ENCODE peak calls at places on chromosomes 5 and 9, in seven cellular contexts. T is fibroblast of mammary gland; O is cardiac septum; D is activated effector memory CD4-positive, alpha-beta T cell treated with Interleukin-2 at 50 U/mL for 16 hours; I is Karpas-422; W is pancreas; E is OCI-M1. A is an unnamed sample.

GRCh38 chr9:8235489-8235888 is 435.9 kb upstream of the DMAC1 start:
- DNase-seq in T (no peak), O (no peak), D (no peak), I (no peak), W (no peak), E (no peak), A (no peak)

GRCh38 chr9:18216376-18216775 is 257.6 kb upstream of the ADAMTSL1 start:
- DNase-seq in T (no peak), O (no peak), D (no peak), I (no peak), W (no peak), E (no peak), A (no peak)

GRCh38 chr9:109451311-109452025 is 46.6 kb downstream of the PTPN3 start:
- DNase-seq in T (no peak), O (no peak), D (no peak), I (no peak), W (no peak), E (peak), A (no peak)

GRCh38 chr5:146995878-146996277 is 117.3 kb upstream of the PPP2R2B start:
- DNase-seq in T (no peak), O (no peak), D (no peak), I (no peak), W (no peak), E (no peak), A (no peak)

GRCh38 chr5:78509884-78510769 is 138.4 kb downstream of the LHFPL2 start:
- DNase-seq in T (no peak), O (peak), D (peak), I (peak), W (peak), E (peak), A (no peak)

GRCh38 chr5:124872615-124873014 is 126.2 kb upstream of the ZNF608 start:
- DNase-seq in T (no peak), O (no peak), D (no peak), I (no peak), W (no peak), E (no peak), A (no peak)

GRCh38 chr5:59793000-59793399 is 100.5 kb downstream of the PDE4D start:
- DNase-seq in T (peak), O (no peak), D (no peak), I (no peak), W (no peak), E (no peak), A (no peak)

GRCh38 chr9:108468364-108468763 is 387.4 kb downstream of the ACTL7B start:
- DNase-seq in T (peak), O (no peak), D (no peak), I (peak), W (no peak), E (peak), A (no peak)

GRCh38 chr9:124749811-124750210 is 21.3 kb downstream of the NR6A1 start:
- DNase-seq in T (no peak), O (no peak), D (no peak), I (no peak), W (no peak), E (no peak), A (no peak)

GRCh38 chr9:682633-683508 is 158.6 kb upstream of the DMRT1 start:
- DNase-seq in T (peak), O (no peak), D (no peak), I (no peak), W (peak), E (no peak), A (no peak)

GRCh38 chr5:130992095-130992494 is 173.0 kb downstream of the HINT1 start:
- DNase-seq in T (peak), O (no peak), D (no peak), I (no peak), W (no peak), E (no peak), A (no peak)

GRCh38 chr9:87469833-87470465 is 27.7 kb upstream of the DAPK1 start:
- DNase-seq in T (no peak), O (no peak), D (no peak), I (no peak), W (no peak), E (peak), A (no peak)

GRCh38 chr5:45454114-45454513 is 242.1 kb downstream of the HCN1 start:
- DNase-seq in T (peak), O (no peak), D (no peak), I (peak), W (no peak), E (peak), A (no peak)

GRCh38 chr9:76311576-76311975 is 82.7 kb downstream of the RFK start:
- DNase-seq in T (no peak), O (no peak), D (no peak), I (no peak), W (no peak), E (no peak), A (no peak)

GRCh38 chr5:98938459-98938858 is 9.7 kb upstream of the CHD1 start:
- DNase-seq in T (peak), O (no peak), D (no peak), I (no peak), W (no peak), E (no peak), A (no peak)

GRCh38 chr9:92196909-92197308 is 81.7 kb upstream of the SPTLC1 start:
- DNase-seq in T (peak), O (no peak), D (no peak), I (no peak), W (no peak), E (no peak), A (no peak)

GRCh38 chr5:74943905-74944304 is 77.7 kb upstream of the FAM169A start:
- DNase-seq in T (no peak), O (no peak), D (no peak), I (peak), W (no peak), E (no peak), A (no peak)

GRCh38 chr5:78472469-78473106 is 112.2 kb downstream of the SCAMP1 start:
- DNase-seq in T (peak), O (no peak), D (no peak), I (peak), W (no peak), E (peak), A (no peak)

GRCh38 chr5:42951847-42952411 is 88.2 kb downstream of the ANXA2R start:
- DNase-seq in T (peak), O (no peak), D (peak), I (peak), W (no peak), E (peak), A (peak)

GRCh38 chr5:72656756-72657513 is 149.7 kb upstream of the ZNF366 start:
- DNase-seq in T (no peak), O (no peak), D (no peak), I (peak), W (no peak), E (no peak), A (no peak)

GRCh38 chr5:59390074-59390659 is 503.4 kb downstream of the PDE4D start:
- DNase-seq in T (peak), O (no peak), D (no peak), I (peak), W (no peak), E (peak), A (no peak)

GRCh38 chr9:2837915-2838314 is 6.0 kb downstream of the PUM3 start:
- DNase-seq in T (peak), O (no peak), D (no peak), I (peak), W (no peak), E (peak), A (no peak)

GRCh38 chr9:112278152-112278551 is 55.3 kb downstream of the PTBP3 start:
- DNase-seq in T (no peak), O (no peak), D (no peak), I (no peak), W (no peak), E (no peak), A (no peak)

GRCh38 chr9:127873886-127874285 is 3.6 kb downstream of the AK1 start:
- DNase-seq in T (no peak), O (peak), D (no peak), I (no peak), W (peak), E (no peak), A (no peak)

GRCh38 chr5:6862306-6862705 is 149.1 kb downstream of the TENT4A start:
- DNase-seq in T (no peak), O (no peak), D (no peak), I (no peak), W (no peak), E (no peak), A (no peak)

GRCh38 chr9:93077811-93078210 is 18.2 kb upstream of the CARD19 start:
- DNase-seq in T (no peak), O (no peak), D (no peak), I (no peak), W (no peak), E (no peak), A (no peak)

GRCh38 chr5:31023105-31023504 is 170.4 kb upstream of the CDH6 start:
- DNase-seq in T (no peak), O (no peak), D (no peak), I (no peak), W (no peak), E (no peak), A (no peak)